ENCODE peak calls at places on chromosomes 2 and 18, in six cellular contexts. Q, Z, L, M, P and K are unnamed samples.

GRCh38 chr2:140508756-140509155 is 1622.1 kb downstream of the LRP1B start:
- DNase-seq in M (no peak), Q (peak; percentile 3), L (no peak), P (no peak), Z (no peak), K (no peak)

GRCh38 chr2:10221976-10222870 is 80.5 kb upstream of the HPCAL1 start:
- DNase-seq in M (no peak), L (no peak), Q (no peak), Z (no peak), P (no peak), K (no peak)

GRCh38 chr2:43462866-43463641 is 132.8 kb downstream of the THADA start:
- DNase-seq in P (no peak), L (no peak), Z (peak; percentile 44), Q (peak; percentile 80), M (no peak), K (no peak)

GRCh38 chr18:73597832-73598615 is 549.6 kb downstream of the FBXO15 start:
- DNase-seq in M (no peak), L (no peak), Z (no peak), Q (no peak), P (no peak), K (no peak)

GRCh38 chr2:101518470-101519172 is 43.7 kb upstream of the RFX8 start:
- DNase-seq in L (no peak), P (no peak), M (peak; percentile 18), Q (peak; percentile 67), Z (peak; percentile 78), K (no peak)

GRCh38 chr2:204280239-204280638 is 265.0 kb upstream of the PARD3B start:
- DNase-seq in M (no peak), L (no peak), Q (no peak), Z (no peak), P (no peak), K (no peak)

GRCh38 chr2:85924522-85924921 is 35.7 kb upstream of the ST3GAL5 start:
- DNase-seq in Z (peak; percentile 55), Q (no peak), L (no peak), P (no peak), M (no peak), K (no peak)

GRCh38 chr2:240702640-240703011 is 11.0 kb downstream of the AQP12A start:
- DNase-seq in M (no peak), Z (no peak), Q (no peak), L (no peak), P (no peak), K (no peak)

GRCh38 chr18:56869189-56869777 is 218.1 kb downstream of the WDR7 start:
- DNase-seq in M (peak; percentile 75), Z (peak; percentile 64), P (peak; percentile 22), Q (peak; percentile 78), L (no peak), K (no peak)

GRCh38 chr18:9184998-9185613 is 48.5 kb downstream of the ANKRD12 start:
- DNase-seq in M (peak; percentile 20), Q (no peak), P (no peak), L (no peak), Z (no peak), K (no peak)

GRCh38 chr2:150060341-150060740 is 427.1 kb downstream of the RND3 start:
- DNase-seq in Q (no peak), Z (no peak), P (no peak), L (no peak), M (no peak), K (no peak)

GRCh38 chr18:55251186-55251995 is 292.1 kb upstream of the CCDC68 start:
- DNase-seq in L (no peak), Q (peak; percentile 79), Z (no peak), M (no peak), P (no peak), K (no peak)

GRCh38 chr2:198930170-198930569 is 527.6 kb downstream of the SATB2 start:
- DNase-seq in Q (no peak), L (no peak), Z (no peak), M (peak; percentile 2), P (no peak), K (no peak)

GRCh38 chr2:38771632-38772031 is 6.4 kb upstream of the GEMIN6 start:
- DNase-seq in P (no peak), Z (no peak), Q (no peak), L (no peak), M (no peak), K (no peak)

GRCh38 chr2:66440011-66440542 is 5.2 kb downstream of the MEIS1 start:
- DNase-seq in P (no peak), L (no peak), Q (no peak), Z (peak; percentile 22), M (no peak), K (no peak)

GRCh38 chr2:58562281-58562680 is 321.2 kb upstream of the FANCL start:
- DNase-seq in Z (no peak), P (no peak), Q (no peak), L (no peak), M (no peak), K (no peak)

GRCh38 chr2:159126653-159127052 is 158.2 kb downstream of the TANC1 start:
- DNase-seq in Z (no peak), L (no peak), P (no peak), Q (no peak), M (no peak), K (no peak)

GRCh38 chr18:58668897-58669296 is 2.4 kb upstream of the MALT1 start:
- DNase-seq in M (peak; percentile 25), L (no peak), P (no peak), Z (no peak), Q (peak; percentile 18), K (no peak)

GRCh38 chr2:231308631-231309414 is 86.7 kb upstream of the B3GNT7 start:
- DNase-seq in Q (no peak), P (no peak), L (no peak), M (no peak), Z (peak; percentile 28), K (no peak)

GRCh38 chr2:184599054-184599874 is 935 bp downstream of the ZNF804A start:
- DNase-seq in Q (peak; percentile 56), Z (no peak), L (no peak), P (no peak), M (peak; percentile 88), K (no peak)

GRCh38 chr2:240340361-240340761 is 95.1 kb upstream of the GPC1 start:
- DNase-seq in L (no peak), P (no peak), Z (no peak), Q (no peak), M (no peak), K (no peak)

GRCh38 chr2:133769036-133769435 is 200.8 kb upstream of the NCKAP5 start:
- DNase-seq in M (no peak), Z (no peak), L (no peak), Q (no peak), P (no peak), K (no peak)

GRCh38 chr2:36502081-36502480 is 95.9 kb downstream of the FEZ2 start:
- DNase-seq in L (no peak), Z (peak; percentile 32), M (no peak), Q (no peak), P (no peak), K (no peak)